ENCODE peak calls at places on chromosome 21, in four cellular contexts. B is lung, U is endodermal cell, H is cardiac muscle cell. Z is an unnamed sample.

GRCh38 chr21:36489103-36489785 is 9.3 kb upstream of the CLDN14 start:
- DNase-seq in B (no peak), U (no peak), H (no peak), Z (no peak)

GRCh38 chr21:27526451-27526850 is 559.6 kb upstream of the ADAMTS5 start:
- DNase-seq in B (no peak), U (no peak), H (peak; percentile 21), Z (no peak)

GRCh38 chr21:29416268-29416667 is 117.5 kb downstream of the BACH1 start:
- DNase-seq in B (no peak), U (no peak), H (no peak), Z (no peak)

GRCh38 chr21:43921602-43921978 is 56.6 kb downstream of the AGPAT3 start:
- DNase-seq in B (no peak), U (no peak), H (no peak), Z (no peak)

GRCh38 chr21:28608646-28609045 is 384.0 kb downstream of the LTN1 start:
- DNase-seq in B (no peak), U (no peak), H (no peak), Z (no peak)

GRCh38 chr21:37383066-37383465 is 16.5 kb downstream of the DYRK1A start:
- DNase-seq in B (no peak), U (no peak), H (peak; percentile 78), Z (no peak)

GRCh38 chr21:38493549-38494253 is 4.6 kb downstream of the ERG start:
- DNase-seq in B (no peak), U (no peak), H (no peak), Z (no peak)

GRCh38 chr21:17828223-17828622 is 9.1 kb upstream of the C21orf91 start:
- DNase-seq in B (no peak), U (no peak), H (peak; percentile 35), Z (no peak)

GRCh38 chr21:39375446-39375845 is 26.6 kb upstream of the HMGN1 start:
- DNase-seq in B (no peak), U (no peak), H (no peak), Z (no peak)

GRCh38 chr21:27817061-27817460 is 850.2 kb upstream of the ADAMTS5 start:
- DNase-seq in B (no peak), U (no peak), H (peak; percentile 82), Z (no peak)

GRCh38 chr21:20996421-20997307 is 1.5 kb upstream of the NCAM2 start:
- DNase-seq in B (no peak), U (peak; percentile 61), H (peak; percentile 42), Z (no peak)

GRCh38 chr21:32283001-32283400 is 4.2 kb upstream of the MIS18A start:
- DNase-seq in B (no peak), U (no peak), H (no peak), Z (no peak)
- H3K27ac ChIP-seq in B (no peak overlapping the region), U (no peak overlapping the region), H (no peak overlapping the region), Z (no peak overlapping the region)

GRCh38 chr21:45036630-45037029 is 37.8 kb upstream of the ADARB1 start:
- DNase-seq in B (no peak), U (no peak), H (no peak), Z (no peak)
- H3K27me3 ChIP-seq in B (no peaks in the 10 kb centered on the region), U (peaks cover 4% of the 10 kb centered on the region), H (no peaks in the 10 kb centered on the region), Z (no peaks in the 10 kb centered on the region)

GRCh38 chr21:46083271-46084040 is 14.5 kb upstream of the COL6A2 start:
- DNase-seq in B (peak; percentile 27), U (peak; percentile 45), H (no peak), Z (no peak)
- H3K27ac ChIP-seq in B (no peak overlapping the region), U (peak overlapping the region; percentile 38), H (no peak overlapping the region), Z (no peak overlapping the region)

DNA sequence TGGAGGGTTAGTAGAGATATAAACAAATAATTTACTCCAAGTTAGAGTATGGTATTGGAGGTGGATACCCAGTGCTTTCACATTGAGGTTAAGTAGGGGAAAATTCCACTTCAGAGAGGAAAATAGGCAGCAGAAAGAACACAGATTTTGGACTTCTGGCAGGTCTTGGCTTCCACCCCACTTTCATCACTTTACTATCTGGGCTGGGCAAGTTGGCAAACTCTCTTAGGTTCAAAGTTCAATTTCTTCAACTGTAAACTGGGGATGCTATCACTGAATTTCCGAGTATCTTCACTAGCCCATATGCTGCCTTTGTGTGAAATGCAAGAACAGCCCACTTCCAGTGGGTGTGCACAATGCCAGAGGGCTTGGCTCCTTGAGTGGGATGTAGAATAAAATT is 214.9 kb downstream of the GABPA start:
- DNase-seq in B (no peak), U (no peak), H (no peak), Z (no peak)
- H3K27me3 ChIP-seq in B (no peaks in the 10 kb centered on the region), U (no peaks in the 10 kb centered on the region), H (no peaks in the 10 kb centered on the region), Z (no peaks in the 10 kb centered on the region)

GRCh38 chr21:41958886-41959563 is 5.2 kb upstream of the C2CD2 start:
- DNase-seq in B (no peak), U (peak; percentile 39), H (no peak), Z (no peak)
- H3K27ac ChIP-seq in B (no peak overlapping the region), U (no peak overlapping the region), H (no peak overlapping the region), Z (no peak overlapping the region)

GRCh38 chr21:34625194-34625593 is 10.3 kb upstream of the RCAN1 start:
- DNase-seq in B (no peak), U (no peak), H (no peak), Z (no peak)
- H3K27me3 ChIP-seq in B (peaks cover 2% of the 10 kb centered on the region), U (peaks cover 5% of the 10 kb centered on the region), H (no peaks in the 10 kb centered on the region), Z (no peaks in the 10 kb centered on the region)

GRCh38 chr21:18832081-18832670 is 428.6 kb upstream of the TMPRSS15 start:
- DNase-seq in B (no peak), U (no peak), H (no peak), Z (no peak)
- H3K27ac ChIP-seq in B (no peak overlapping the region), U (peak overlapping the region; percentile 30), H (peak overlapping the region; percentile 25), Z (no peak overlapping the region)

GRCh38 chr21:14353712-14354111 is 29.2 kb downstream of the HSPA13 start:
- DNase-seq in B (no peak), U (no peak), H (no peak), Z (no peak)
- H3K27me3 ChIP-seq in B (no peaks in the 10 kb centered on the region), U (no peaks in the 10 kb centered on the region), H (no peaks in the 10 kb centered on the region), Z (no peaks in the 10 kb centered on the region)

GRCh38 chr21:15928196-15928595 is 198.4 kb downstream of the USP25 start:
- DNase-seq in B (no peak), U (no peak), H (no peak), Z (no peak)
- H3K27ac ChIP-seq in B (no peak overlapping the region), U (no peak overlapping the region), H (no peak overlapping the region), Z (no peak overlapping the region)

Z was measured in WERI-Rb-1.